ENCODE peak calls at places on chromosome 19, in five cellular contexts. Q is stimulated activated CD8-positive, alpha-beta memory T cell treated with anti-CD3 and anti-CD28 coated beads, Interleukin-2, amount 100 ng/mL, for 48 hours; H is osteocyte; T is kidney tubule cell; J is AG10803. O is an unnamed sample.

GRCh38 chr19:16316506-16316882 is 8.1 kb upstream of the KLF2 start:
- DNase-seq in Q (no peak), H (no peak), T (no peak), J (no peak), O (no peak)

GRCh38 chr19:29302002-29302928 is 89.3 kb upstream of the UQCRFS1 start:
- DNase-seq in Q (no peak), H (no peak), T (no peak), J (no peak), O (no peak)

GRCh38 chr19:1098177-1099051 is 3.2 kb upstream of the POLR2E start:
- DNase-seq in Q (no peak), H (no peak), T (no peak), J (peak), O (no peak)

GRCh38 chr19:33271246-33272021 is 30.9 kb downstream of the CEBPA start:
- DNase-seq in Q (no peak), H (no peak), T (no peak), J (no peak), O (no peak)

GRCh38 chr19:48862827-48863226 is 5.6 kb downstream of the PLEKHA4 start:
- DNase-seq in Q (no peak), H (no peak), T (no peak), J (no peak), O (no peak)

GRCh38 chr19:8208710-8209110 is 460 bp upstream of the CERS4 start:
- DNase-seq in Q (no peak), H (no peak), T (no peak), J (no peak), O (no peak)

GRCh38 chr19:412356-413355 is 3.7 kb upstream of the C2CD4C start:
- DNase-seq in Q (no peak), H (no peak), T (no peak), J (no peak), O (no peak)

GRCh38 chr19:41064974-41065569 is 23.2 kb upstream of the CYP2A13 start:
- DNase-seq in Q (no peak), H (peak), T (peak), J (peak), O (no peak)

GRCh38 chr19:51357952-51358351 is 8.2 kb downstream of the ETFB start:
- DNase-seq in Q (no peak), H (no peak), T (no peak), J (no peak), O (no peak)

GRCh38 chr19:22882797-22883196 is 50.7 kb downstream of the ZNF723 start:
- DNase-seq in Q (no peak), H (no peak), T (peak), J (peak), O (no peak)

GRCh38 chr19:45774765-45775164 is 5.7 kb upstream of the SIX5 start:
- DNase-seq in Q (no peak), H (no peak), T (peak), J (no peak), O (no peak)

GRCh38 chr19:5627395-5627904 is 4.6 kb downstream of the SAFB start:
- DNase-seq in Q (peak), H (no peak), T (peak), J (peak), O (no peak)

GRCh38 chr19:35000647-35001501 is 751 bp downstream of the GRAMD1A start:
- DNase-seq in Q (no peak), H (no peak), T (peak), J (peak), O (peak)

GRCh38 chr19:15869109-15869555 is 28.7 kb downstream of the CYP4F2 start:
- DNase-seq in Q (no peak), H (no peak), T (peak), J (peak), O (peak)

GRCh38 chr19:16106121-16106520 is 5.6 kb upstream of the RAB8A start:
- DNase-seq in Q (no peak), H (no peak), T (peak), J (peak), O (peak)

GRCh38 chr19:3358919-3359849 is 7.2 kb upstream of the NFIC start:
- DNase-seq in Q (no peak), H (peak), T (peak), J (peak), O (no peak)

GRCh38 chr19:1245884-1246816 is 2.2 kb upstream of the MIDN start:
- DNase-seq in Q (no peak), H (no peak), T (peak), J (no peak), O (no peak)

GRCh38 chr19:7395360-7395781 is 46.6 kb downstream of the ARHGEF18 start:
- DNase-seq in Q (no peak), H (no peak), T (no peak), J (peak), O (no peak)

GRCh38 chr19:40379446-40380198 is 10.4 kb downstream of the HIPK4 start:
- DNase-seq in Q (no peak), H (no peak), T (no peak), J (no peak), O (no peak)

GRCh38 chr19:43731854-43732253 is 16.0 kb downstream of the IRGC start:
- DNase-seq in Q (no peak), H (no peak), T (no peak), J (no peak), O (no peak)

GRCh38 chr19:5955638-5955935 is 22.4 kb downstream of the RANBP3 start:
- DNase-seq in Q (no peak), H (no peak), T (no peak), J (peak), O (no peak)

GRCh38 chr19:35164418-35164817 is 9.9 kb downstream of the FXYD5 start:
- DNase-seq in Q (no peak), H (no peak), T (peak), J (no peak), O (peak)

GRCh38 chr19:46353730-46354528 is 7.0 kb downstream of the PPP5C start:
- DNase-seq in Q (no peak), H (no peak), T (no peak), J (no peak), O (no peak)

GRCh38 chr19:46107371-46107770 is 17.1 kb downstream of the IGFL3 start:
- DNase-seq in Q (no peak), H (no peak), T (no peak), J (peak), O (peak)

GRCh38 chr19:15264061-15264932 is 32.0 kb upstream of the EPHX3 start:
- DNase-seq in Q (peak), H (peak), T (peak), J (peak), O (peak)

GRCh38 chr19:18995804-18996241 is 37.5 kb downstream of the SUGP2 start:
- DNase-seq in Q (peak), H (peak), T (peak), J (peak), O (peak)

GRCh38 chr19:30371960-30372824 is at the start of gene ZNF536:
- DNase-seq in Q (no peak), H (no peak), T (no peak), J (no peak), O (no peak)

GRCh38 chr19:46924874-46925547 is 64.2 kb downstream of the ARHGAP35 start:
- DNase-seq in Q (no peak), H (no peak), T (peak), J (peak), O (no peak)

GRCh38 chr19:273393-273792 is 17.8 kb downstream of the PLPP2 start:
- DNase-seq in Q (no peak), H (peak), T (no peak), J (no peak), O (no peak)

GRCh38 chr19:14871619-14872230 is 14.2 kb downstream of the OR7A17 start:
- DNase-seq in Q (no peak), H (no peak), T (peak), J (peak), O (peak)

GRCh38 chr19:2815191-2815614 is 4.5 kb upstream of the ZNF554 start:
- DNase-seq in Q (no peak), H (no peak), T (no peak), J (no peak), O (no peak)

GRCh38 chr19:5138606-5139594 is 170.0 kb downstream of the KDM4B start:
- DNase-seq in Q (peak), H (no peak), T (no peak), J (peak), O (no peak)

GRCh38 chr19:45498411-45499195 is at the start of gene PPM1N:
- DNase-seq in Q (no peak), H (no peak), T (no peak), J (peak), O (no peak)

GRCh38 chr19:5956728-5957127 is 21.2 kb downstream of the RANBP3 start:
- DNase-seq in Q (no peak), H (no peak), T (no peak), J (no peak), O (no peak)